ENCODE peak calls at places on chromosomes 5 and 9, in six cellular contexts. F is bronchial epithelial cell, O is DND-41, P is hepatocyte, S is fibroblast of pulmonary artery, Y is heart right ventricle. H is an unnamed sample.

GRCh38 chr5:133869675-133869978 is 98.8 kb downstream of the C5orf15 start:
- DNase-seq in F (no peak), O (no peak), P (no peak), S (no peak), Y (peak; percentile 51), H (no peak)

GRCh38 chr5:116142495-116142894 is 57.7 kb downstream of the COMMD10 start:
- DNase-seq in F (no peak), O (no peak), P (no peak), S (no peak), Y (no peak), H (no peak)

GRCh38 chr5:134864707-134865106 is 9.5 kb upstream of the TXNDC15 start:
- DNase-seq in F (no peak), O (no peak), P (no peak), S (no peak), Y (no peak), H (no peak)

GRCh38 chr5:22846686-22847085 is 6.5 kb downstream of the CDH12 start:
- DNase-seq in F (no peak), O (no peak), P (no peak), S (no peak), Y (no peak), H (no peak)

GRCh38 chr5:29169851-29170250 is 2023.6 kb upstream of the CDH6 start:
- DNase-seq in F (no peak), O (no peak), P (no peak), S (no peak), Y (no peak), H (no peak)

GRCh38 chr5:93790401-93790800 is 49.0 kb upstream of the POU5F2 start:
- DNase-seq in F (peak; percentile 88), O (no peak), P (no peak), S (peak; percentile 60), Y (no peak), H (no peak)

GRCh38 chr5:134905246-134905996 is 490 bp downstream of the PCBD2 start:
- DNase-seq in F (peak; percentile 64), O (peak; percentile 77), P (peak; percentile 71), S (peak; percentile 81), Y (no peak), H (no peak)

GRCh38 chr9:89577363-89577762 is 27.4 kb upstream of the GADD45G start:
- DNase-seq in F (no peak), O (no peak), P (no peak), S (no peak), Y (no peak), H (no peak)

GRCh38 chr5:132103380-132103951 is 29.9 kb downstream of the CSF2 start:
- DNase-seq in F (peak; percentile 89), O (peak; percentile 73), P (peak; percentile 78), S (peak; percentile 93), Y (peak; percentile 76), H (peak; percentile 87)

GRCh38 chr5:67094476-67095300 is 101.9 kb downstream of the CD180 start:
- DNase-seq in F (peak; percentile 86), O (no peak), P (no peak), S (peak; percentile 71), Y (no peak), H (no peak)

GRCh38 chr9:111399772-111400563 is 69.9 kb upstream of the OR2K2 start:
- DNase-seq in F (peak; percentile 84), O (peak; percentile 5), P (peak; percentile 30), S (peak; percentile 51), Y (no peak), H (peak; percentile 57)

GRCh38 chr9:2066312-2067273 is 51.4 kb downstream of the SMARCA2 start:
- DNase-seq in F (peak; percentile 34), O (no peak), P (peak; percentile 35), S (peak; percentile 25), Y (no peak), H (no peak)

GRCh38 chr5:41509399-41510175 is 814 bp downstream of the PLCXD3 start:
- DNase-seq in F (no peak), O (no peak), P (no peak), S (no peak), Y (no peak), H (no peak)

GRCh38 chr9:106947097-106947496 is 84.1 kb downstream of the ZNF462 start:
- DNase-seq in F (no peak), O (no peak), P (no peak), S (no peak), Y (no peak), H (no peak)

GRCh38 chr9:128051932-128052734 is 15.0 kb downstream of the NAIF1 start:
- DNase-seq in F (no peak), O (no peak), P (peak; percentile 85), S (no peak), Y (no peak), H (peak; percentile 84)

GRCh38 chr5:82799346-82800077 is 277.7 kb downstream of the TMEM167A start:
- DNase-seq in F (no peak), O (no peak), P (no peak), S (no peak), Y (no peak), H (no peak)

GRCh38 chr5:1551913-1552312 is 28.2 kb upstream of the LPCAT1 start:
- DNase-seq in F (no peak), O (no peak), P (no peak), S (no peak), Y (no peak), H (no peak)

GRCh38 chr5:33341316-33341715 is 99.4 kb upstream of the TARS1 start:
- DNase-seq in F (no peak), O (no peak), P (no peak), S (no peak), Y (no peak), H (no peak)

GRCh38 chr5:33343661-33344327 is 97.0 kb upstream of the TARS1 start:
- DNase-seq in F (peak; percentile 89), O (no peak), P (no peak), S (peak; percentile 88), Y (no peak), H (no peak)

GRCh38 chr5:33346534-33346933 is 94.2 kb upstream of the TARS1 start:
- DNase-seq in F (no peak), O (no peak), P (no peak), S (no peak), Y (no peak), H (no peak)
- TF ChIP-seq CTCF in F (no peak), O (no peak), P (no peak), S (no peak), Y (no peak), H (no peak)

GRCh38 chr9:113508111-113508749 is 44.7 kb downstream of the RGS3 start:
- DNase-seq in F (no peak), O (no peak), P (peak; percentile 43), S (peak; percentile 25), Y (no peak), H (peak; percentile 31)
- TF ChIP-seq CTCF in F (no peak), O (peak; percentile 47), P (peak; percentile 12), S (peak; percentile 4), Y (no peak), H (no peak)

DNA sequence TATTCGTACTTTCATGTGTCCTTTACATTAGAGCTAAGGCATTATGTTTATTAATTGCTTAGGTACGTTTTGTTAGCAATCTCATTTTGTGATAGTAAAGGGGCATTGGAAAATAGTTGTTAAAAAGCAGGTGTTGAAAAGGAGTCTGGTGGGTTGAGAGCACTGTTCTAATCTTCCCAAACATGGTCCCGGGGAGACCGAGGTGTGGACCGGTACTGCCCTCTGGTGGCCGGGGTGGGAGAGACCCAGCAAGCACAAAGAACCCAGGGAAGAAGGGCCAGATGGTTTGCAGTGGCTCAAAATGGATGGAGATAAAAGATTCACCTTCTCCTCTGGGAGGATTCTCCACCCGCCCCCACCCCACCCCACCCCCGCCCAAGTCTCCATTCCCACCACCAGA is 26.1 kb downstream of the IDNK start:
- DNase-seq in F (peak; percentile 30), O (peak; percentile 61), P (peak; percentile 68), S (peak; percentile 51), Y (peak; percentile 75), H (peak; percentile 73)
- TF ChIP-seq CTCF in F (peak; percentile 83), O (peak; percentile 76), P (peak; percentile 68), S (peak; percentile 76), Y (peak; percentile 54), H (peak; percentile 66)

DNA sequence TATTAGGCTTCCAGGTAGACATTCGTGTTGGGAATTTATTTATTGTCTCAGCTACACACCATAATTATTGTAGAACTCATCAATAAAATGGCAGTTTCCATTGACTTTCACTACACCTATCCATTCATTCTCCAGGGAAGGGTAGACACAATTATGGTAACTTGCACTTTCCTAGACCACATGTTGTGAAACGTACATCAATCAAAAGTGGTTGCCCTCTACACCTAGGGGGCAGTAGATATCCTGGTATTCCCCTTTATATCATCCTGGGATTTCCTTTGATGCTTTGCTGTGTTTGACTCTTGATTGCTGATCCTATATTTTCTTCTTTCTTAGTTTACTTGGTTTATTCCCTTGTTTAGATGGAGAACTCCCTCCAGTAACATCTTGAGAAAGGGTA is 47.9 kb downstream of the ADGRV1 start:
- DNase-seq in F (peak; percentile 36), O (no peak), P (peak; percentile 10), S (no peak), Y (no peak), H (peak; percentile 7)
- TF ChIP-seq CTCF in F (peak; percentile 59), O (peak; percentile 34), P (no peak), S (peak; percentile 4), Y (no peak), H (peak; percentile 50)

DNA sequence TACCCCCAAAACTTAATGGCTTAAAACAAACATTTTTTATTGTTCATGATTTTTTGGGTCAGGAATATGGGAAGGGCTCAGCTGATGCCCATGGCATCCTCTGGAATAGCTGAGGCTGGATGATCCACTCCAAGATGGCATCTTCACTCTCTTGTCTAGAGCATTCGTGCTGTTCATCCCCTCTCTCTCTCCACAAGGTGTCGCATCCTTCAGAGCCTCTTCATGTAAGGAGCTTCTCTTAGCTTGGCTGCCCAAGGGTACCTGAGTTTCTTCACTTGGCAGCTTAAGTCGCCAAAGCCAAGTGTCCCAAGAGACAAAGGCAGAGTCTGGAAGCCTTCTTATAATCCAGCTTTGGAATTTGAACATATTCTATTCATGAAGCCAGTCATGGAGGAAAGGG is 294.7 kb downstream of the CHSY3 start:
- DNase-seq in F (peak; percentile 45), O (no peak), P (peak; percentile 10), S (peak; percentile 63), Y (no peak), H (no peak)
- TF ChIP-seq CTCF in F (peak; percentile 46), O (no peak), P (no peak), S (peak; percentile 50), Y (no peak), H (no peak)

DNA sequence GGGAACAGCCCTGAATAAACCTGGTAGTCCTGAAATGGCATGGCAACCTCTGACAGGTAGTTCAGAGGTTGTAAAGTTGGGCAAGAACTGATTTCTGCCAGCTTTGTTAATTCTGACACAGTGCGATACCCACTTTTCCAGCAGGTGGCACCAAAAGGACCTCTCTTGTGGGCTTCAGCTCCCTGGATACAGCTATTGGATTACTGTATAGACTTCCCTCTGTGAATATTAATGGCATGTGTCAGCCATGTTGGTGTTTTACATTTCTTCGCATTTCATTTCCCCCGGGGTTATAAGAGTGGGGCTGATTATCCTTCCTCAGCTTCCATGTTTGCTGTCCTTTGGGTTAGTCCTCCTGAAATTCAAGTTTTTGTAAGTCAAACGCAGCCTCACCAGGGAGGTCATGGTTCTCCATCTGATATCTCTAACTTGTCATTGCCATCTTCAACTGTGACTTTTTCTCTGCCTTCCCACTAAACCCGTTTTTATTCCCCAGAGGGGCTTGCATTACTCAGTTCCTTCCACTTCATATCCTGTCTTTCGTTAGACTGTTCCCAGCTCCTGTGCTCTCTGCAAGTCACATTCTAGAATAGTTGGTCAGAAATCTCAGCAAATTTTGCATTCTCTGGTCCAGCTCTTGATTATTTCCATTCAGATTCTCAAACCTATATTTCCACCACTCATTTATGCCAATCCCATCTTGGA is 135.6 kb downstream of the LIFR start:
- DNase-seq in F (peak; percentile 63), O (peak; percentile 49), P (peak; percentile 75), S (peak; percentile 78), Y (peak; percentile 27), H (peak; percentile 63)
- TF ChIP-seq CTCF in F (peak; percentile 76), O (peak; percentile 85), P (peak; percentile 75), S (peak; percentile 92), Y (peak; percentile 41), H (peak; percentile 74)

H was measured in Calu3.